ENCODE peak calls at places on chromosome 5, in nine cellular contexts. X is naive thymus-derived CD4-positive, alpha-beta T cell; J is fibroblast of lung; I is esophagus squamous epithelium; L is neural progenitor cell; V is HCT116; E is K562; C is CD8-positive, alpha-beta T cell; N is spleen. R is an unnamed sample. For H3K9me3, H3K4me1 and H3K27me3, the result is how much of the 10 kb centered on the place peaks cover.

GRCh38 chr5:7686794-7687193 is 164.1 kb downstream of the CFAP90 start:
- DNase-seq in X (no peak), J (no peak), I (no peak), L (no peak), V (no peak), E (no peak), C (no peak), N (no peak), R (no peak)

GRCh38 chr5:33277061-33277460 is 163.7 kb upstream of the TARS1 start:
- DNase-seq in X (no peak), J (no peak), I (no peak), L (no peak), V (no peak), E (no peak), C (no peak), N (no peak), R (no peak)

GRCh38 chr5:148214665-148215064 is 11.8 kb downstream of the SPINK6 start:
- DNase-seq in X (no peak), J (no peak), I (no peak), L (no peak), V (no peak), E (no peak), C (no peak), N (no peak), R (no peak)

GRCh38 chr5:110040178-110040577 is 350.5 kb downstream of the MAN2A1 start:
- DNase-seq in X (no peak), J (no peak), I (no peak), L (no peak), V (no peak), E (no peak), C (no peak), N (no peak), R (no peak)

GRCh38 chr5:61631438-61631941 is 299.4 kb downstream of the ZSWIM6 start:
- DNase-seq in X (no peak), J (peak), I (no peak), L (peak), V (no peak), E (no peak), C (no peak), N (no peak), R (no peak)

GRCh38 chr5:59169101-59169767 is 586.4 kb downstream of the RAB3C start:
- DNase-seq in X (no peak), J (no peak), I (no peak), L (no peak), V (no peak), E (no peak), C (no peak), N (no peak), R (no peak)

GRCh38 chr5:89844548-89844947 is 565.0 kb downstream of the CETN3 start:
- DNase-seq in X (no peak), J (no peak), I (no peak), L (no peak), V (no peak), E (no peak), C (no peak), N (no peak), R (no peak)

GRCh38 chr5:76041863-76042262 is 41.3 kb upstream of the SV2C start:
- DNase-seq in X (no peak), J (no peak), I (no peak), L (peak), V (no peak), E (no peak), C (no peak), N (no peak), R (peak)

GRCh38 chr5:172559004-172559932 is 81.8 kb upstream of the NEURL1B start:
- DNase-seq in X (no peak), J (peak), I (no peak), L (no peak), V (peak), E (no peak), C (no peak), N (peak), R (no peak)

GRCh38 chr5:123813937-123814624 is 302.1 kb downstream of the CSNK1G3 start:
- DNase-seq in X (no peak), J (peak), I (no peak), L (no peak), V (no peak), E (no peak), C (no peak), N (no peak), R (peak)

GRCh38 chr5:42840279-42840678 is 28.6 kb upstream of the SELENOP start:
- DNase-seq in X (no peak), J (peak), I (no peak), L (no peak), V (no peak), E (no peak), C (no peak), N (no peak), R (no peak)

GRCh38 chr5:14086261-14086660 is 56.9 kb upstream of the TRIO start:
- DNase-seq in X (no peak), J (peak), I (no peak), L (no peak), V (no peak), E (no peak), C (no peak), N (no peak), R (no peak)

GRCh38 chr5:115329475-115329874 is 33.0 kb upstream of the CCDC112 start:
- DNase-seq in X (no peak), J (no peak), I (no peak), L (peak), V (no peak), E (no peak), C (no peak), N (no peak), R (peak)

GRCh38 chr5:27706832-27707231 is 668.4 kb upstream of the CDH9 start:
- DNase-seq in X (no peak), J (no peak), I (no peak), L (no peak), V (no peak), E (no peak), C (no peak), N (no peak), R (no peak)

DNA sequence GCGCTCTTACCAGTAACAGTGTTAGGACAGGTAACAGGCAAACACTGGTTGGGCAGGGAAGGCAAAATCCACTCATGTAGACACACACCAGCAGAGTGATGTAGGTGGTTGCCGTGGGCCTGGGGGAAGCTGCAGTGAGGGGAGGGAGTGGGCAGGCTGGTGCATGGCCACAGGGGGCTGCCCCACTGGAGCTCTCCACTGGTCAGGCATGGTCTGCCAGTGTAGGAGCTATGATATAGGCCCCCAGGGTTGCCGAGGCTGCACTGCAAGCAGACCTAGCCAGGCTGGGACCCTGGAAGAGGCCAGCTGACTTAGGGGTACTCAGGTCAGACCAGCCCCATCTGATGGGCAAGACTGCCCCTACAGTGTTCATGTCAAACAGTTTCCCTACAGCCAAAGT is 154.6 kb downstream of the GDNF start:
- DNase-seq in X (no peak), J (no peak), I (no peak), L (no peak), V (no peak), E (no peak), C (no peak), N (no peak), R (no peak)
- H3K9me3 ChIP-seq in X (under half), J (under half), I (under half), L (under half), V (under half), E (under half), C (under half), N (under half), R (under half)

GRCh38 chr5:56503929-56504328 is 270.8 kb upstream of the ANKRD55 start:
- DNase-seq in X (no peak), J (no peak), I (no peak), L (no peak), V (no peak), E (no peak), C (no peak), N (no peak), R (no peak)
- H3K4me1 ChIP-seq in X (under half), J (under half), I (under half), L (under half), V (under half), E (under half), C (under half), N (under half), R (under half)

GRCh38 chr5:177351392-177352329 is at the start of gene LMAN2:
- DNase-seq in X (peak), J (peak), I (peak), L (peak), V (peak), E (peak), C (peak), N (peak), R (peak)
- H3K27me3 ChIP-seq in X (under half), J (under half), I (under half), L (under half), V (under half), E (under half), C (under half), N (under half), R (under half)

DNA sequence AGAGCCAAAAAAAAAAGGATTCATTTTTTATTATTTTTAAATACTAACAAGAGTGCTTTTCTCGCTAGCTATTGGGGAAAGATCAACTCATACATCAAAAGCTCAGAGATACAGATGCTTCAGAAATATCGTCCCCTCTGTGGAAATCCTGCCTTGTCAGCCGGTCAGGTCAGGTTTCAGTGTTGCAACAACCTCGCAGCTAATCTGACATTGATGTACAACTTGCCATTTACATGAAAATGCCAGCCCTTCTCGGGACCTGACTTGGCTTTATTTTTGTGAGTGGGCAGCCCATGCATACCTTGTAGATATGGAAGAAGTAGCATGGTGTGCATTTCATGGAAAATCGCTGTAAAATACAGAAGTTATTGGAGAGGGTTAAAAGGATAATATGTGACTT is 358.8 kb upstream of the ADAMTS16 start:
- DNase-seq in X (no peak), J (no peak), I (no peak), L (no peak), V (no peak), E (no peak), C (no peak), N (no peak), R (no peak)
- H3K9me3 ChIP-seq in X (under half), J (under half), I (under half), L (under half), V (under half), E (under half), C (under half), N (under half), R (under half)

GRCh38 chr5:98314262-98314661 is 459.2 kb upstream of the RGMB start:
- DNase-seq in X (no peak), J (peak), I (no peak), L (no peak), V (no peak), E (no peak), C (no peak), N (no peak), R (no peak)
- H3K4me1 ChIP-seq in X (under half), J (under half), I (under half), L (under half), V (under half), E (under half), C (under half), N (under half), R (under half)